ENCODE peak calls at places on chromosomes 16 and 17, in seven cellular contexts. One of them, this sample, is unnamed.

GRCh38 chr17:37701424-37702020 is 43.3 kb downstream of the HNF1B start:
- DNase-seq in ELR: peak
- DNase-seq in fibroblast of lung: no peak
- DNase-seq in posterior cingulate gyrus: no peak
- DNase-seq in Peyer's patch: peak
- DNase-seq in stimulated activated CD8-positive, alpha-beta memory T cell treated with anti-CD3 and anti-CD28 coated beads, Interleukin-15, amount 100 ng/mL, for 24 hours: peak
- DNase-seq in heart left ventricle: no peak
- DNase-seq in this sample: no peak

GRCh38 chr17:67853703-67854102 is 28.4 kb downstream of the BPTF start:
- DNase-seq in fibroblast of lung: no peak
- DNase-seq in ELR: no peak
- DNase-seq in Peyer's patch: no peak
- DNase-seq in posterior cingulate gyrus: no peak
- DNase-seq in heart left ventricle: no peak
- DNase-seq in stimulated activated CD8-positive, alpha-beta memory T cell treated with anti-CD3 and anti-CD28 coated beads, Interleukin-15, amount 100 ng/mL, for 24 hours: no peak
- DNase-seq in this sample: no peak

GRCh38 chr16:68658974-68659360 is 13.9 kb downstream of the CDH3 start:
- DNase-seq in stimulated activated CD8-positive, alpha-beta memory T cell treated with anti-CD3 and anti-CD28 coated beads, Interleukin-15, amount 100 ng/mL, for 24 hours: no peak
- DNase-seq in posterior cingulate gyrus: no peak
- DNase-seq in heart left ventricle: no peak
- DNase-seq in Peyer's patch: no peak
- DNase-seq in ELR: no peak
- DNase-seq in fibroblast of lung: no peak
- DNase-seq in this sample: no peak

GRCh38 chr16:7246578-7246977 is 86.1 kb upstream of the RBFOX1 start:
- DNase-seq in stimulated activated CD8-positive, alpha-beta memory T cell treated with anti-CD3 and anti-CD28 coated beads, Interleukin-15, amount 100 ng/mL, for 24 hours: no peak
- DNase-seq in ELR: no peak
- DNase-seq in fibroblast of lung: no peak
- DNase-seq in posterior cingulate gyrus: no peak
- DNase-seq in heart left ventricle: no peak
- DNase-seq in Peyer's patch: no peak
- DNase-seq in this sample: no peak

GRCh38 chr17:34616148-34616547 is 36.8 kb downstream of the TMEM132E start:
- DNase-seq in fibroblast of lung: no peak
- DNase-seq in Peyer's patch: no peak
- DNase-seq in stimulated activated CD8-positive, alpha-beta memory T cell treated with anti-CD3 and anti-CD28 coated beads, Interleukin-15, amount 100 ng/mL, for 24 hours: no peak
- DNase-seq in posterior cingulate gyrus: peak
- DNase-seq in heart left ventricle: no peak
- DNase-seq in ELR: no peak
- DNase-seq in this sample: no peak

GRCh38 chr17:45364531-45365390 is 47.9 kb upstream of the MAP3K14 start:
- DNase-seq in stimulated activated CD8-positive, alpha-beta memory T cell treated with anti-CD3 and anti-CD28 coated beads, Interleukin-15, amount 100 ng/mL, for 24 hours: no peak
- DNase-seq in heart left ventricle: peak
- DNase-seq in fibroblast of lung: no peak
- DNase-seq in Peyer's patch: no peak
- DNase-seq in posterior cingulate gyrus: no peak
- DNase-seq in ELR: no peak
- DNase-seq in this sample: no peak

GRCh38 chr17:41475421-41475820 is 5.5 kb downstream of the KRT35 start:
- DNase-seq in ELR: no peak
- DNase-seq in Peyer's patch: no peak
- DNase-seq in posterior cingulate gyrus: no peak
- DNase-seq in heart left ventricle: no peak
- DNase-seq in fibroblast of lung: no peak
- DNase-seq in stimulated activated CD8-positive, alpha-beta memory T cell treated with anti-CD3 and anti-CD28 coated beads, Interleukin-15, amount 100 ng/mL, for 24 hours: no peak
- DNase-seq in this sample: no peak

GRCh38 chr17:77476920-77477805 is 336.4 kb downstream of the SEC14L1 start:
- DNase-seq in posterior cingulate gyrus: peak
- DNase-seq in heart left ventricle: peak
- DNase-seq in ELR: peak
- DNase-seq in stimulated activated CD8-positive, alpha-beta memory T cell treated with anti-CD3 and anti-CD28 coated beads, Interleukin-15, amount 100 ng/mL, for 24 hours: no peak
- DNase-seq in Peyer's patch: no peak
- DNase-seq in fibroblast of lung: peak
- DNase-seq in this sample: no peak

GRCh38 chr17:77445908-77446535 is 305.3 kb downstream of the SEC14L1 start:
- DNase-seq in Peyer's patch: peak
- DNase-seq in fibroblast of lung: peak
- DNase-seq in heart left ventricle: peak
- DNase-seq in posterior cingulate gyrus: no peak
- DNase-seq in stimulated activated CD8-positive, alpha-beta memory T cell treated with anti-CD3 and anti-CD28 coated beads, Interleukin-15, amount 100 ng/mL, for 24 hours: no peak
- DNase-seq in ELR: no peak
- DNase-seq in this sample: no peak

GRCh38 chr16:67244387-67245188 is 2.7 kb downstream of the FHOD1 start:
- DNase-seq in heart left ventricle: peak
- DNase-seq in Peyer's patch: peak
- DNase-seq in posterior cingulate gyrus: peak
- DNase-seq in fibroblast of lung: peak
- DNase-seq in ELR: peak
- DNase-seq in stimulated activated CD8-positive, alpha-beta memory T cell treated with anti-CD3 and anti-CD28 coated beads, Interleukin-15, amount 100 ng/mL, for 24 hours: no peak
- DNase-seq in this sample: no peak

GRCh38 chr17:77117415-77117814 is 23.4 kb upstream of the SEC14L1 start:
- DNase-seq in fibroblast of lung: peak
- DNase-seq in stimulated activated CD8-positive, alpha-beta memory T cell treated with anti-CD3 and anti-CD28 coated beads, Interleukin-15, amount 100 ng/mL, for 24 hours: no peak
- DNase-seq in heart left ventricle: no peak
- DNase-seq in Peyer's patch: no peak
- DNase-seq in posterior cingulate gyrus: no peak
- DNase-seq in ELR: no peak
- DNase-seq in this sample: no peak

GRCh38 chr17:549197-550040 is 165.2 kb downstream of the VPS53 start:
- DNase-seq in stimulated activated CD8-positive, alpha-beta memory T cell treated with anti-CD3 and anti-CD28 coated beads, Interleukin-15, amount 100 ng/mL, for 24 hours: no peak
- DNase-seq in heart left ventricle: no peak
- DNase-seq in fibroblast of lung: peak
- DNase-seq in ELR: peak
- DNase-seq in Peyer's patch: no peak
- DNase-seq in posterior cingulate gyrus: no peak
- DNase-seq in this sample: no peak

GRCh38 chr16:12340151-12340733 is 363.7 kb downstream of the SNX29 start:
- DNase-seq in posterior cingulate gyrus: no peak
- DNase-seq in fibroblast of lung: peak
- DNase-seq in ELR: peak
- DNase-seq in heart left ventricle: no peak
- DNase-seq in stimulated activated CD8-positive, alpha-beta memory T cell treated with anti-CD3 and anti-CD28 coated beads, Interleukin-15, amount 100 ng/mL, for 24 hours: no peak
- DNase-seq in Peyer's patch: peak
- DNase-seq in this sample: no peak

GRCh38 chr17:60139438-60140285 is 10.1 kb upstream of the CA4 start:
- DNase-seq in fibroblast of lung: peak
- DNase-seq in heart left ventricle: peak
- DNase-seq in posterior cingulate gyrus: no peak
- DNase-seq in Peyer's patch: peak
- DNase-seq in stimulated activated CD8-positive, alpha-beta memory T cell treated with anti-CD3 and anti-CD28 coated beads, Interleukin-15, amount 100 ng/mL, for 24 hours: peak
- DNase-seq in ELR: peak
- DNase-seq in this sample: peak

This sample was measured in type B pancreatic cell.